ENCODE peak calls at places on chromosomes 3 and 15, in six cellular contexts. G is GM12878, S is tibial nerve, L is GM12892, V is breast epithelium, Y is transverse colon. F is an unnamed sample.

GRCh38 chr3:129684270-129684669 is 77.8 kb upstream of the PLXND1 start:
- DNase-seq in G (no peak), S (no peak), L (no peak), V (no peak), Y (no peak), F (no peak)

GRCh38 chr3:147987549-147987948 is 578.4 kb downstream of the ZIC1 start:
- DNase-seq in G (no peak), S (no peak), L (no peak), V (no peak), Y (no peak), F (no peak)

GRCh38 chr15:82804575-82804949 is 1.3 kb downstream of the FSD2 start:
- DNase-seq in G (no peak), S (no peak), L (no peak), V (no peak), Y (no peak), F (no peak)

GRCh38 chr3:32334675-32335074 is 57.0 kb upstream of the CMTM7 start:
- DNase-seq in G (no peak), S (no peak), L (no peak), V (no peak), Y (no peak), F (no peak)

GRCh38 chr15:99712415-99712814 is 20.8 kb downstream of the LYSMD4 start:
- DNase-seq in G (no peak), S (no peak), L (no peak), V (no peak), Y (no peak), F (no peak)

GRCh38 chr15:82944840-82945239 is 7.7 kb downstream of the HOMER2 start:
- DNase-seq in G (no peak), S (no peak), L (no peak), V (no peak), Y (no peak), F (no peak)

GRCh38 chr15:41603941-41604660 is 45.1 kb downstream of the TYRO3 start:
- DNase-seq in G (no peak), S (peak; percentile 19), L (peak; percentile 44), V (peak; percentile 31), Y (peak; percentile 57), F (peak; percentile 68)

GRCh38 chr3:186432189-186432588 is 70.2 kb upstream of the DGKG start:
- DNase-seq in G (no peak), S (no peak), L (no peak), V (no peak), Y (no peak), F (no peak)

GRCh38 chr3:25592510-25592968 is 72.2 kb downstream of the TOP2B start:
- DNase-seq in G (no peak), S (peak; percentile 34), L (no peak), V (no peak), Y (no peak), F (peak; percentile 57)

GRCh38 chr3:146501752-146502151 is 32.4 kb upstream of the PLSCR2 start:
- DNase-seq in G (no peak), S (no peak), L (no peak), V (no peak), Y (no peak), F (no peak)

GRCh38 chr3:141360888-141361598 is 7.3 kb upstream of the ZBTB38 start:
- DNase-seq in G (no peak), S (no peak), L (no peak), V (no peak), Y (no peak), F (peak; percentile 33)

GRCh38 chr3:124878561-124879394 is 8.4 kb downstream of the ITGB5 start:
- DNase-seq in G (no peak), S (no peak), L (no peak), V (peak; percentile 65), Y (peak; percentile 16), F (peak; percentile 78)

GRCh38 chr15:78598348-78598747 is 22.4 kb downstream of the CHRNA3 start:
- DNase-seq in G (no peak), S (no peak), L (no peak), V (no peak), Y (no peak), F (no peak)

GRCh38 chr3:156978471-156978961 is 152.4 kb downstream of the LEKR1 start:
- DNase-seq in G (peak; percentile 83), S (no peak), L (no peak), V (no peak), Y (no peak), F (no peak)

GRCh38 chr15:63945838-63946298 is 100.4 kb downstream of the DAPK2 start:
- DNase-seq in G (no peak), S (no peak), L (no peak), V (peak; percentile 94), Y (no peak), F (no peak)

DNA sequence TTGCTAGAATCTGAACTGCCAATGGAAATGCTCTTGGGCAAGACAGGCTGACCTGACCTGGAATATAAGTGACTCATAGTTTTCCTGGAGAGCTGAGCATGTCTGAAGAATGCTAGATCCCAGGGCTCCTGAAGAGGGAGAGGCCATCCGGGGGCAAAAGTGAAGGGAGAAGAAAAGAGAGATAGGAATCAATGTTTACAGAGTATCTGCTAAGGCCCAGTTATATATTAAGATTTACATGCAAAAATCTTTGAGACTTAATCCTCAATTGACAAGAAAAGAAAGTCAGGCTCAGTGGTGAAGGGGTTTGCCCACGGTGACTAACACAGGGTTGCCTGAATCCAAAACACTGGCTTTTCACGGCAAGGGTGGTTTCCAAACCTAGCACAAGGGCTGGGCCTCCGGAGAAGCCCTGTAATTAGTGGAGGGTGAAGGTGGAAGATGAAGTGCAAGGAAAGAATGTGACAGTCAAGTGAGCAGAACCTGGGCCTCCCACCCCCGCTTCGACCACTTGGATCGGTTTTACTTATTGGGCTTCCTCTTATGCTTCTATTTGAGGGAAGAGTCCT is 91.7 kb upstream of the FGF12 start:
- DNase-seq in G (peak; percentile 59), S (no peak), L (no peak), V (no peak), Y (no peak), F (peak; percentile 55)
- TF ChIP-seq POLR2A in G (no peak), S (no peak), L (no peak), V (no peak), Y (no peak), F (no peak)

DNA sequence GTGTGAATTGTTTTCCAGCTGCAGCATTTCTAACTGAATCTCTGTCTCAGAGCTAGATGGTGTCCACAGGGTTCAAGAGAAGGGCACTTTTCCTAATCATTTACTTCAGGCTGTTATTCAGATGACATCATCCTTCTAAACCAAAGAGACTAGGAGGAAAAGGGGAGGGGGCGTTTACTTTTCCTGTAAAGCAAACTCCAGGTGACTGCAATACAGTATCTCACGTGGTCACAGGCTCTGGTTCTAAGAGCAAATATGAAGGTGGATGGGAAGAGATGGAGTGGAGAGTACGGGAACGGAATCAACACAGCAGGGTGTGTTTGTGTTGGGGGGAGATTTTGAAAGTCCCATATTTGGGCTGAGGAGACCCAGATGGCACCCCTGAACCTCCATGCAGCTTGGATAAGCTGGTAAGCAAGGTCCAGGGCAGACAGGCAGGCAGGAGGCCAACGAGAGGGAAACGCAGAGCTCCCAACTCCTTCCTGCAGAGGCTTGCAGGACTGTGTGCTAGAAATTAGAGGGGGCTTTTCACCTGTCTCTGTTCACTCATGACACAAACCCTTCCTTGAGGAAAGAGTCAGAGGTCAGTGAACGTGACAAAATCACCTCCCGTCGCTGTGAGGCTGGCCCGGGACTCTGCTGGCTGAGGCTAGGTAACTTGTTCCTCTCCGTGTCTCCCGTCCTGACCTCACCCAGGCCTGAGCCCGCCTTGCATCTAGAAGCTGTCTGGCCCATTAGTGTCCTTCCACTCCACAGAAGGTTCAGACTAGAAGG is 151.2 kb downstream of the OPA1 start:
- DNase-seq in G (peak; percentile 27), S (no peak), L (no peak), V (no peak), Y (no peak), F (no peak)
- TF ChIP-seq POLR2A in G (no peak), S (no peak), L (no peak), V (no peak), Y (no peak), F (no peak)

GRCh38 chr3:190513409-190514162 is at the start of gene IL1RAP:
- DNase-seq in G (peak; percentile 47), S (peak; percentile 79), L (peak; percentile 82), V (peak; percentile 85), Y (peak; percentile 92), F (peak; percentile 90)
- TF ChIP-seq POLR2A in G (peak; percentile 49), S (peak; percentile 72), L (peak; percentile 20), V (no peak), Y (peak; percentile 60), F (peak; percentile 56)

DNA sequence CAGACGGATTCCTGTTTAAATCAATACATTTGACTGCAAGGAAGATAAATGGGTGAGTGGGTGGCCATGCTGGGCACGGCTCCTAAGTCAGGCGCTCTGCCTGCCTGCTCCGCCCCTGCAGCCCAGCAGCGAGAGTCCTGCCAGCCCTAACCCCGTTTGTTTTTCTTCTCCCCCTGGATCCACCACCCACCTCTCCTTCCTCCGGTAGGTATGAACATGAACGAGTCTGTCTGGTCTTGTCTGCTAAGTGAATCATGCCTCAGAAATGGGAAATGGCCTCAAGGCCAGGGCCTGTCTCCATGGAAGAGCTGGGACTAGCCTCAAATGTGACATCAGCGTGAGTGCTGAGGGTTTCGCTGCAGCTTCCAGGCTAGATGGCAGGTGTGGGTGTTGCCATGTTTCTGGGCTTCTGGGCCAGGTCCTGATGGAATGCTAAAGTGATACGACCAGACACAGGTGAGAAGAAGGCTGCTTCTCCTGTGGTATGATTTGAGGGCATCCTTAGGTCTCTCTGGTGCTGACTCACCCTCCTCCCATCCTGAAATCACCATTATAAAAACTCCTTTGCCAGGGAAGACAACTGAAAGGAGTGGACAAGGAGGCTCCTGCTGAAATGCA is 5.6 kb upstream of the FEM1B start:
- DNase-seq in G (no peak), S (no peak), L (no peak), V (peak; percentile 96), Y (no peak), F (peak; percentile 55)
- TF ChIP-seq POLR2A in G (no peak), S (no peak), L (no peak), V (no peak), Y (no peak), F (peak; percentile 7)

GRCh38 chr3:49500408-49501257 is 30.6 kb downstream of the DAG1 start:
- DNase-seq in G (no peak), S (no peak), L (no peak), V (peak; percentile 59), Y (peak; percentile 68), F (peak; percentile 76)
- TF ChIP-seq POLR2A in G (no peak), S (no peak), L (no peak), V (no peak), Y (no peak), F (no peak)

GRCh38 chr3:80142714-80143113 is 374.9 kb upstream of the ROBO1 start:
- DNase-seq in G (no peak), S (no peak), L (no peak), V (no peak), Y (no peak), F (no peak)

DNA sequence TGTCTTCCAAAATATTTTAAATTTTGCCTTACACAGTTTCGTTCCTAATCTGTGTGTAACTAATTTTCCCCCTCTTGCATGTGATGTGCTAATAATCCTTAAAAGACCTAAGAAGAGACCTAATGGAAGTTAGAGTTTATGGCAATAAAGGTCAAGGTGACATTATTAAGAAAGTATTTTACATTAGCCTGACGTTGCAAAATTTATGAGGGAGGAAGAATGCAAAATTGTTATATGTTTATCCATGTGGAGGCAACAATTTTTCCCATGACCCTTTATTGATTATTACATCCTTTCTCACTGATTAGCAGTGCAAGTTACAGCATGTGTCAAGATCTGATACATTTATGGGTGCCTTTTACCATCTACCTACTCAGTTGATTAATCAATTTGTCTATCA is 373.8 kb upstream of the ROBO1 start:
- DNase-seq in G (no peak), S (no peak), L (no peak), V (no peak), Y (no peak), F (no peak)
- TF ChIP-seq POLR2A in G (no peak), S (no peak), L (no peak), V (no peak), Y (no peak), F (no peak)